ENCODE peak calls at places on chromosomes 11 and 22, in ten cellular contexts. N is SW480, R is cerebellar cortex, F is HTR-8/SVneo, D is hypothalamus, O is NCI-H1092, V is ELF-1, H is colonic mucosa, L is endothelial cell, Y is nucleus accumbens. B is an unnamed sample.

GRCh38 chr22:45562537-45563361 is 60.1 kb downstream of the FBLN1 start:
- DNase-seq in F (no peak), L (no peak), O (no peak), H (no peak), R (no peak), Y (no peak), D (no peak), V (no peak), N (no peak), B (no peak)

GRCh38 chr11:8079111-8079675 is 1.8 kb upstream of the TUB start:
- DNase-seq in L (no peak), R (no peak), N (no peak), Y (no peak), H (no peak), V (no peak), D (no peak), O (no peak), F (no peak), B (no peak)

GRCh38 chr11:74269161-74269809 is 42.2 kb downstream of the P4HA3 start:
- DNase-seq in F (no peak), H (no peak), Y (no peak), V (no peak), R (no peak), N (no peak), D (no peak), O (no peak), L (no peak), B (peak; percentile 13)

GRCh38 chr11:15800121-15800800 is 556.1 kb downstream of the SOX6 start:
- DNase-seq in F (no peak), L (no peak), O (no peak), V (peak; percentile 4), H (peak; percentile 26), Y (no peak), D (no peak), R (no peak), N (no peak), B (peak; percentile 85)

GRCh38 chr11:86608251-86608799 is 64.1 kb downstream of the ME3 start:
- DNase-seq in R (peak; percentile 83), N (peak; percentile 62), H (peak; percentile 78), F (peak; percentile 63), Y (no peak), V (peak; percentile 65), D (peak; percentile 30), O (peak; percentile 38), L (peak; percentile 56), B (peak; percentile 76)

GRCh38 chr11:94845622-94846021 is 77.5 kb downstream of the AMOTL1 start:
- DNase-seq in O (no peak), H (no peak), D (no peak), R (no peak), Y (no peak), F (no peak), V (no peak), N (no peak), L (no peak), B (no peak)

GRCh38 chr22:27046126-27046525 is 388.7 kb downstream of the MIAT start:
- DNase-seq in R (no peak), V (no peak), L (no peak), N (no peak), D (no peak), H (no peak), F (no peak), O (no peak), Y (no peak), B (no peak)

GRCh38 chr11:8321876-8322275 is 58.2 kb upstream of the LMO1 start:
- DNase-seq in O (no peak), N (no peak), D (no peak), V (no peak), H (no peak), L (no peak), Y (no peak), F (no peak), R (no peak), B (no peak)

GRCh38 chr11:44380820-44381219 is 70.9 kb upstream of the ALX4 start:
- DNase-seq in V (no peak), Y (no peak), L (no peak), N (no peak), F (no peak), D (no peak), H (no peak), O (no peak), R (no peak), B (no peak)

GRCh38 chr11:44030276-44030932 is 17.4 kb upstream of the ACCSL start:
- DNase-seq in H (no peak), F (no peak), R (no peak), N (no peak), L (no peak), Y (no peak), O (no peak), V (peak; percentile 59), D (no peak), B (no peak)

GRCh38 chr11:104572279-104572678 is 326.0 kb downstream of the CASP12 start:
- DNase-seq in R (no peak), Y (no peak), O (no peak), H (no peak), D (no peak), V (no peak), F (no peak), L (no peak), N (no peak), B (no peak)

GRCh38 chr11:83024270-83024854 is 47.3 kb downstream of the RAB30 start:
- DNase-seq in O (no peak), V (no peak), Y (no peak), F (no peak), N (no peak), D (no peak), R (no peak), H (no peak), L (no peak), B (no peak)

GRCh38 chr22:47446331-47446730 is 683.9 kb downstream of the TBC1D22A start:
- DNase-seq in N (no peak), H (peak; percentile 1), R (no peak), O (no peak), F (no peak), Y (no peak), L (no peak), D (no peak), V (no peak), B (no peak)

GRCh38 chr11:23192256-23192655 is 332.0 kb upstream of the CCDC179 start:
- DNase-seq in O (no peak), N (no peak), Y (no peak), H (no peak), L (no peak), F (no peak), D (no peak), V (no peak), R (no peak), B (no peak)

GRCh38 chr22:49917997-49918910 is at the start of the genes ALG12 and CRELD2:
- DNase-seq in R (peak; percentile 97), D (peak; percentile 96), N (peak; percentile 93), Y (peak; percentile 90), F (peak; percentile 97), V (peak; percentile 99), O (peak; percentile 71), H (peak; percentile 98), L (peak; percentile 99), B (peak; percentile 97)

GRCh38 chr11:109426442-109426841 is 4.5 kb downstream of the C11orf87 start:
- DNase-seq in D (no peak), H (no peak), F (no peak), L (no peak), O (no peak), Y (no peak), V (no peak), N (peak; percentile 5), R (peak; percentile 6), B (no peak)

GRCh38 chr11:35173011-35173511 is 34.1 kb downstream of the CD44 start:
- DNase-seq in O (no peak), H (peak; percentile 72), R (no peak), Y (no peak), D (no peak), V (peak; percentile 32), F (no peak), L (no peak), N (no peak), B (no peak)

GRCh38 chr11:114307524-114308203 is 11.5 kb downstream of the NNMT start:
- DNase-seq in O (no peak), L (no peak), H (peak; percentile 41), R (no peak), N (peak; percentile 53), D (no peak), V (no peak), Y (no peak), F (peak; percentile 56), B (peak; percentile 86)

GRCh38 chr22:43471186-43471585 is 59.4 kb downstream of the MPPED1 start:
- DNase-seq in D (no peak), L (no peak), V (no peak), H (no peak), O (no peak), N (no peak), R (no peak), F (no peak), Y (no peak), B (no peak)

GRCh38 chr11:115377882-115378296 is 126.3 kb downstream of the CADM1 start:
- DNase-seq in O (no peak), V (no peak), Y (no peak), L (no peak), H (no peak), D (no peak), R (no peak), N (no peak), F (no peak), B (peak; percentile 21)

GRCh38 chr11:90639687-90640086 is 416.8 kb upstream of the CHORDC1 start:
- DNase-seq in O (no peak), R (no peak), N (peak; percentile 7), V (no peak), F (no peak), L (no peak), H (no peak), Y (no peak), D (no peak), B (no peak)

GRCh38 chr11:44241851-44242250 is 68.1 kb downstream of the ALX4 start:
- DNase-seq in R (no peak), L (no peak), Y (no peak), D (peak; percentile 18), N (no peak), O (no peak), V (no peak), H (no peak), F (no peak), B (no peak)

GRCh38 chr11:62120466-62120865 is 3.3 kb upstream of the INCENP start:
- DNase-seq in D (no peak), R (no peak), O (no peak), V (no peak), L (no peak), Y (no peak), F (no peak), N (no peak), H (no peak), B (no peak)

GRCh38 chr22:29062286-29062949 is 787 bp upstream of the C22orf31 start:
- DNase-seq in V (peak; percentile 67), L (no peak), R (no peak), D (no peak), F (no peak), N (no peak), H (no peak), Y (no peak), O (no peak), B (peak; percentile 21)

GRCh38 chr11:65522640-65523322 is 2.1 kb upstream of the SCYL1 start:
- DNase-seq in Y (no peak), H (no peak), F (no peak), O (no peak), V (peak; percentile 82), R (no peak), N (no peak), L (no peak), D (no peak), B (no peak)

GRCh38 chr22:46031066-46031465 is 54.1 kb upstream of the WNT7B start:
- DNase-seq in H (no peak), F (no peak), D (no peak), R (no peak), V (no peak), N (no peak), L (no peak), Y (no peak), O (no peak), B (no peak)

B was measured in Daoy.